ENCODE peak calls at places on chromosome 2, in four cellular contexts. W is uterus, K is DMS79, I is SJSA1. P is an unnamed sample.

GRCh38 chr2:180625006-180625844 is 355.2 kb upstream of the UBE2E3 start:
- DNase-seq in W (no peak), K (no peak), I (peak; percentile 52), P (no peak)

GRCh38 chr2:37472959-37473358 is 128.5 kb downstream of the QPCT start:
- DNase-seq in W (no peak), K (peak; percentile 94), I (peak; percentile 83), P (no peak)

GRCh38 chr2:145253492-145253891 is 733.6 kb upstream of the ZEB2 start:
- DNase-seq in W (no peak), K (no peak), I (no peak), P (no peak)

GRCh38 chr2:30979822-30980245 is 158.4 kb downstream of the GALNT14 start:
- DNase-seq in W (peak; percentile 45), K (no peak), I (no peak), P (no peak)

GRCh38 chr2:176907341-176907740 is 305.3 kb upstream of the HNRNPA3 start:
- DNase-seq in W (no peak), K (no peak), I (no peak), P (no peak)

GRCh38 chr2:127715778-127716449 is 14.6 kb downstream of the SFT2D3 start:
- DNase-seq in W (no peak), K (no peak), I (no peak), P (no peak)

GRCh38 chr2:60553496-60553991 is at the start of gene BCL11A:
- DNase-seq in W (no peak), K (peak; percentile 74), I (no peak), P (no peak)

GRCh38 chr2:37323770-37324535 is 680 bp downstream of the PRKD3 start:
- DNase-seq in W (peak; percentile 36), K (peak; percentile 4), I (no peak), P (no peak)

GRCh38 chr2:47720559-47720958 is 62.4 kb upstream of the MSH6 start:
- DNase-seq in W (no peak), K (no peak), I (no peak), P (no peak)

GRCh38 chr2:85924522-85924921 is 35.7 kb upstream of the ST3GAL5 start:
- DNase-seq in W (peak; percentile 72), K (no peak), I (no peak), P (no peak)

GRCh38 chr2:10444463-10444862 is 3.7 kb downstream of the ODC1 start:
- DNase-seq in W (no peak), K (no peak), I (no peak), P (no peak)

GRCh38 chr2:161161074-161161577 is 898 bp downstream of the TANK start:
- DNase-seq in W (no peak), K (peak; percentile 40), I (no peak), P (no peak)

GRCh38 chr2:217756375-217757107 is 246.3 kb downstream of the TNS1 start:
- DNase-seq in W (peak; percentile 76), K (no peak), I (peak; percentile 70), P (no peak)

GRCh38 chr2:108573070-108573469 is 38.8 kb downstream of the LIMS1 start:
- DNase-seq in W (no peak), K (no peak), I (no peak), P (no peak)

GRCh38 chr2:167052825-167053224 is 164.5 kb downstream of the XIRP2 start:
- DNase-seq in W (no peak), K (no peak), I (no peak), P (no peak)

GRCh38 chr2:212958757-212959295 is 192.6 kb downstream of the IKZF2 start:
- DNase-seq in W (no peak), K (no peak), I (no peak), P (no peak)

GRCh38 chr2:111162718-111163331 is 42.1 kb downstream of the BCL2L11 start:
- DNase-seq in W (no peak), K (no peak), I (no peak), P (no peak)

GRCh38 chr2:235555356-235555755 is 61.5 kb downstream of the AGAP1 start:
- DNase-seq in W (no peak), K (no peak), I (no peak), P (no peak)

GRCh38 chr2:183610724-183611123 is 486.5 kb downstream of the NUP35 start:
- DNase-seq in W (no peak), K (no peak), I (no peak), P (no peak)

GRCh38 chr2:23122681-23123080 is 262.3 kb upstream of the KLHL29 start:
- DNase-seq in W (no peak), K (no peak), I (no peak), P (no peak)

GRCh38 chr2:31138037-31138962 is at the start of gene GALNT14:
- DNase-seq in W (no peak), K (no peak), I (peak; percentile 56), P (no peak)

GRCh38 chr2:188333751-188334524 is 42.3 kb downstream of the GULP1 start:
- DNase-seq in W (no peak), K (no peak), I (no peak), P (no peak)

GRCh38 chr2:115083216-115083615 is 640.8 kb downstream of the DPP10 start:
- DNase-seq in W (no peak), K (no peak), I (no peak), P (no peak)

GRCh38 chr2:88826399-88826798 is 134.9 kb downstream of the RPIA start:
- DNase-seq in W (no peak), K (no peak), I (no peak), P (no peak)

GRCh38 chr2:71670430-71670795 is 217.1 kb downstream of the DYSF start:
- DNase-seq in W (no peak), K (no peak), I (peak; percentile 28), P (no peak)

GRCh38 chr2:238929242-238930081 is 81.6 kb downstream of the TWIST2 start:
- DNase-seq in W (peak; percentile 72), K (no peak), I (peak; percentile 71), P (peak; percentile 67)

GRCh38 chr2:151042938-151043337 is 218.7 kb downstream of the RBM43 start:
- DNase-seq in W (no peak), K (no peak), I (no peak), P (no peak)

GRCh38 chr2:101300164-101300563 is 8.3 kb downstream of the RNF149 start:
- DNase-seq in W (no peak), K (no peak), I (no peak), P (no peak)

P was measured in lower leg skin.